ENCODE peak calls at places on chromosomes 7 and 10, in five cellular contexts. M is NCI-H1048, L is kidney epithelial cell, N is Right ventricle myocardium superior, V is testis. W is an unnamed sample.

GRCh38 chr10:117544729-117545140 is 2.2 kb downstream of the EMX2 start:
- DNase-seq in L (no peak), V (no peak), M (no peak), N (no peak), W (no peak)

GRCh38 chr7:133633055-133633454 is 380.2 kb downstream of the EXOC4 start:
- DNase-seq in V (no peak), M (no peak), N (no peak), L (no peak), W (peak)

GRCh38 chr7:84100866-84101265 is 93.7 kb downstream of the SEMA3A start:
- DNase-seq in M (no peak), N (no peak), V (no peak), L (peak), W (peak)

GRCh38 chr10:43878386-43878785 is 229.7 kb upstream of the ZNF32 start:
- DNase-seq in L (no peak), M (no peak), N (peak), V (no peak), W (no peak)

GRCh38 chr10:24162236-24162635 is 46.7 kb upstream of the KIAA1217 start:
- DNase-seq in M (no peak), N (no peak), V (no peak), L (no peak), W (no peak)

GRCh38 chr7:93889261-93889660 is 1.3 kb downstream of the TFPI2 start:
- DNase-seq in L (no peak), N (no peak), M (no peak), V (no peak), W (peak)

GRCh38 chr7:101612885-101613490 is 16.1 kb downstream of the MYL10 start:
- DNase-seq in V (no peak), N (no peak), L (no peak), M (no peak), W (no peak)

GRCh38 chr7:100711369-100711768 is 5.4 kb downstream of the POP7 start:
- DNase-seq in L (no peak), V (peak), M (no peak), N (no peak), W (no peak)

GRCh38 chr10:50271564-50272250 is 20.4 kb upstream of the ASAH2 start:
- DNase-seq in M (no peak), N (no peak), L (no peak), V (no peak), W (no peak)

GRCh38 chr7:138962561-138963270 is 18.5 kb downstream of the KIAA1549 start:
- DNase-seq in N (no peak), V (no peak), M (no peak), L (no peak), W (no peak)

GRCh38 chr10:21173964-21174669 is 277.0 kb upstream of the NEBL start:
- DNase-seq in V (peak), N (peak), M (peak), L (peak), W (no peak)

GRCh38 chr10:125995726-125996304 is 99.5 kb downstream of the FANK1 start:
- DNase-seq in L (no peak), N (no peak), M (no peak), V (no peak), W (no peak)

GRCh38 chr10:99375444-99375843 is 46.3 kb downstream of the CNNM1 start:
- DNase-seq in N (no peak), L (no peak), M (no peak), V (no peak), W (no peak)

GRCh38 chr10:57638411-57638810 is 629.3 kb downstream of the IPMK start:
- DNase-seq in N (no peak), M (no peak), L (no peak), V (no peak), W (no peak)